ENCODE peak calls at places on chromosomes 16 and 17, in six cellular contexts. One of them, this sample, is unnamed.

GRCh38 chr17:34139996-34140395 is 115.1 kb upstream of the CCL2 start:
- DNase-seq in AG09309: no peak
- DNase-seq in AG09319: no peak
- DNase-seq in dermis blood vessel endothelial cell: no peak
- DNase-seq in T-helper 1 cell: no peak
- DNase-seq in erythroblast: no peak
- DNase-seq in this sample: no peak

GRCh38 chr17:63358111-63358839 is 87.8 kb downstream of the CYB561 start:
- DNase-seq in AG09309: peak
- DNase-seq in AG09319: peak
- DNase-seq in dermis blood vessel endothelial cell: peak
- DNase-seq in T-helper 1 cell: no peak
- DNase-seq in erythroblast: no peak
- DNase-seq in this sample: no peak

GRCh38 chr16:87789437-87790277 is 23.9 kb upstream of the KLHDC4 start:
- DNase-seq in AG09309: peak
- DNase-seq in AG09319: no peak
- DNase-seq in dermis blood vessel endothelial cell: no peak
- DNase-seq in T-helper 1 cell: no peak
- DNase-seq in erythroblast: no peak
- DNase-seq in this sample: no peak

GRCh38 chr16:17508303-17508702 is 37.5 kb upstream of the XYLT1 start:
- DNase-seq in AG09309: no peak
- DNase-seq in AG09319: no peak
- DNase-seq in dermis blood vessel endothelial cell: no peak
- DNase-seq in T-helper 1 cell: no peak
- DNase-seq in erythroblast: no peak
- DNase-seq in this sample: no peak

GRCh38 chr16:35506018-35506897 is 2046.8 kb downstream of the TP53TG3F start:
- DNase-seq in AG09309: no peak
- DNase-seq in AG09319: no peak
- DNase-seq in dermis blood vessel endothelial cell: no peak
- DNase-seq in T-helper 1 cell: no peak
- DNase-seq in erythroblast: no peak
- DNase-seq in this sample: no peak

GRCh38 chr17:44757045-44757917 is 1.5 kb upstream of the ADAM11 start:
- DNase-seq in AG09309: no peak
- DNase-seq in AG09319: no peak
- DNase-seq in dermis blood vessel endothelial cell: no peak
- DNase-seq in T-helper 1 cell: no peak
- DNase-seq in erythroblast: no peak
- DNase-seq in this sample: no peak

GRCh38 chr16:10608687-10609409 is 28.4 kb upstream of the EMP2 start:
- DNase-seq in AG09309: no peak
- DNase-seq in AG09319: no peak
- DNase-seq in dermis blood vessel endothelial cell: no peak
- DNase-seq in T-helper 1 cell: no peak
- DNase-seq in erythroblast: no peak
- DNase-seq in this sample: no peak

GRCh38 chr16:75250809-75251279 is 580 bp downstream of the BCAR1 start:
- DNase-seq in AG09309: no peak
- DNase-seq in AG09319: no peak
- DNase-seq in dermis blood vessel endothelial cell: peak
- DNase-seq in T-helper 1 cell: no peak
- DNase-seq in erythroblast: peak
- DNase-seq in this sample: no peak

GRCh38 chr16:57270221-57271062 is 14.0 kb downstream of the PLLP start:
- DNase-seq in AG09309: no peak
- DNase-seq in AG09319: no peak
- DNase-seq in dermis blood vessel endothelial cell: no peak
- DNase-seq in T-helper 1 cell: no peak
- DNase-seq in erythroblast: no peak
- DNase-seq in this sample: no peak

GRCh38 chr16:48829361-48829760 is 219.4 kb upstream of the N4BP1 start:
- DNase-seq in AG09309: no peak
- DNase-seq in AG09319: no peak
- DNase-seq in dermis blood vessel endothelial cell: no peak
- DNase-seq in T-helper 1 cell: no peak
- DNase-seq in erythroblast: no peak
- DNase-seq in this sample: no peak

GRCh38 chr16:3094289-3095027 is 4.6 kb downstream of the ZSCAN10 start:
- DNase-seq in AG09309: no peak
- DNase-seq in AG09319: no peak
- DNase-seq in dermis blood vessel endothelial cell: peak
- DNase-seq in T-helper 1 cell: no peak
- DNase-seq in erythroblast: peak
- DNase-seq in this sample: peak

GRCh38 chr16:71542377-71542776 is 16.2 kb downstream of the CHST4 start:
- DNase-seq in AG09309: no peak
- DNase-seq in AG09319: no peak
- DNase-seq in dermis blood vessel endothelial cell: peak
- DNase-seq in T-helper 1 cell: peak
- DNase-seq in erythroblast: peak
- DNase-seq in this sample: peak

GRCh38 chr17:77602062-77602746 is 356.3 kb upstream of the TNRC6C start:
- DNase-seq in AG09309: peak
- DNase-seq in AG09319: no peak
- DNase-seq in dermis blood vessel endothelial cell: no peak
- DNase-seq in T-helper 1 cell: no peak
- DNase-seq in erythroblast: no peak
- DNase-seq in this sample: peak

GRCh38 chr16:70779361-70779760 is 21.6 kb downstream of the VAC14 start:
- DNase-seq in AG09309: no peak
- DNase-seq in AG09319: no peak
- DNase-seq in dermis blood vessel endothelial cell: no peak
- DNase-seq in T-helper 1 cell: no peak
- DNase-seq in erythroblast: no peak
- DNase-seq in this sample: no peak

GRCh38 chr17:72187544-72187943 is 66.7 kb downstream of the SOX9 start:
- DNase-seq in AG09309: no peak
- DNase-seq in AG09319: no peak
- DNase-seq in dermis blood vessel endothelial cell: no peak
- DNase-seq in T-helper 1 cell: no peak
- DNase-seq in erythroblast: no peak
- DNase-seq in this sample: no peak

GRCh38 chr17:1783271-1783670 is 21.4 kb downstream of the SERPINF1 start:
- DNase-seq in AG09309: no peak
- DNase-seq in AG09319: no peak
- DNase-seq in dermis blood vessel endothelial cell: no peak
- DNase-seq in T-helper 1 cell: no peak
- DNase-seq in erythroblast: no peak
- DNase-seq in this sample: peak

GRCh38 chr17:81821603-81822311 is 11.3 kb downstream of the MCRIP1 start:
- DNase-seq in AG09309: no peak
- DNase-seq in AG09319: no peak
- DNase-seq in dermis blood vessel endothelial cell: peak
- DNase-seq in T-helper 1 cell: no peak
- DNase-seq in erythroblast: peak
- DNase-seq in this sample: peak

GRCh38 chr16:31005350-31006085 is 4.9 kb downstream of the STX1B start:
- DNase-seq in AG09309: no peak
- DNase-seq in AG09319: no peak
- DNase-seq in dermis blood vessel endothelial cell: no peak
- DNase-seq in T-helper 1 cell: no peak
- DNase-seq in erythroblast: no peak
- DNase-seq in this sample: no peak

GRCh38 chr16:50519001-50519400 is 29.2 kb upstream of the NKD1 start:
- DNase-seq in AG09309: no peak
- DNase-seq in AG09319: no peak
- DNase-seq in dermis blood vessel endothelial cell: no peak
- DNase-seq in T-helper 1 cell: no peak
- DNase-seq in erythroblast: no peak
- DNase-seq in this sample: no peak

GRCh38 chr17:61398721-61399130 is 917 bp upstream of the TBX2 start:
- DNase-seq in AG09309: no peak
- DNase-seq in AG09319: no peak
- DNase-seq in dermis blood vessel endothelial cell: no peak
- DNase-seq in T-helper 1 cell: no peak
- DNase-seq in erythroblast: no peak
- DNase-seq in this sample: no peak

GRCh38 chr17:74960739-74961342 is 11.7 kb downstream of the HID1 start:
- DNase-seq in AG09309: no peak
- DNase-seq in AG09319: no peak
- DNase-seq in dermis blood vessel endothelial cell: no peak
- DNase-seq in T-helper 1 cell: no peak
- DNase-seq in erythroblast: peak
- DNase-seq in this sample: no peak

GRCh38 chr17:4534515-4534914 is 20.7 kb downstream of the MYBBP1A start:
- DNase-seq in AG09309: no peak
- DNase-seq in AG09319: no peak
- DNase-seq in dermis blood vessel endothelial cell: no peak
- DNase-seq in T-helper 1 cell: no peak
- DNase-seq in erythroblast: no peak
- DNase-seq in this sample: no peak

GRCh38 chr17:79857095-79857494 is 17.9 kb upstream of the CBX4 start:
- DNase-seq in AG09309: no peak
- DNase-seq in AG09319: no peak
- DNase-seq in dermis blood vessel endothelial cell: no peak
- DNase-seq in T-helper 1 cell: no peak
- DNase-seq in erythroblast: no peak
- DNase-seq in this sample: no peak

GRCh38 chr16:1678500-1679098 is 520 bp downstream of the JPT2 start:
- DNase-seq in AG09309: no peak
- DNase-seq in AG09319: no peak
- DNase-seq in dermis blood vessel endothelial cell: peak
- DNase-seq in T-helper 1 cell: peak
- DNase-seq in erythroblast: no peak
- DNase-seq in this sample: no peak

GRCh38 chr16:49056546-49056945 is 225.1 kb downstream of the CBLN1 start:
- DNase-seq in AG09309: no peak
- DNase-seq in AG09319: no peak
- DNase-seq in dermis blood vessel endothelial cell: no peak
- DNase-seq in T-helper 1 cell: no peak
- DNase-seq in erythroblast: no peak
- DNase-seq in this sample: no peak

GRCh38 chr16:68778551-68779231 is 41.6 kb downstream of the CDH1 start:
- DNase-seq in AG09309: no peak
- DNase-seq in AG09319: no peak
- DNase-seq in dermis blood vessel endothelial cell: no peak
- DNase-seq in T-helper 1 cell: no peak
- DNase-seq in erythroblast: peak
- DNase-seq in this sample: no peak

GRCh38 chr16:14502932-14503741 is 126.9 kb downstream of the PARN start:
- DNase-seq in AG09309: no peak
- DNase-seq in AG09319: no peak
- DNase-seq in dermis blood vessel endothelial cell: no peak
- DNase-seq in T-helper 1 cell: no peak
- DNase-seq in erythroblast: peak
- DNase-seq in this sample: no peak

GRCh38 chr16:86896976-86897375 is 318.6 kb downstream of the FOXL1 start:
- DNase-seq in AG09309: no peak
- DNase-seq in AG09319: no peak
- DNase-seq in dermis blood vessel endothelial cell: no peak
- DNase-seq in T-helper 1 cell: no peak
- DNase-seq in erythroblast: no peak
- DNase-seq in this sample: peak